ENCODE peak calls at places on chromosomes 16 and 17, in four cellular contexts. T is IMR-90, V is K562, S is H1. I is an unnamed sample.

GRCh38 chr17:16040710-16041251 is 41.2 kb downstream of the TTC19 start:
- DNase-seq in T (peak), S (no peak), V (no peak), I (no peak)

GRCh38 chr17:78974635-78975591 is 4.8 kb downstream of the LGALS3BP start:
- DNase-seq in S (no peak), T (peak), V (no peak), I (no peak)

GRCh38 chr17:59357219-59357699 is 25.8 kb downstream of the YPEL2 start:
- DNase-seq in T (no peak), S (no peak), V (no peak), I (no peak)

GRCh38 chr16:88650749-88651275 is at the start of gene CYBA:
- DNase-seq in T (peak), S (no peak), V (peak), I (peak)

GRCh38 chr17:28112199-28112995 is 69.9 kb downstream of the NLK start:
- DNase-seq in S (no peak), T (peak), V (no peak), I (no peak)

GRCh38 chr17:44793885-44794698 is 35.3 kb downstream of the ADAM11 start:
- DNase-seq in S (no peak), V (no peak), T (no peak), I (no peak)

GRCh38 chr16:30786936-30787612 is at the start of gene ZNF629:
- DNase-seq in V (peak), T (peak), S (no peak), I (no peak)

GRCh38 chr17:57599271-57600045 is 145.6 kb downstream of the CCDC182 start:
- DNase-seq in S (no peak), T (no peak), V (no peak), I (no peak)

GRCh38 chr16:51875834-51876725 is 670.9 kb downstream of the TOX3 start:
- DNase-seq in S (no peak), V (no peak), T (no peak), I (no peak)

GRCh38 chr16:525520-526180 is 1.9 kb upstream of the CAPN15 start:
- DNase-seq in T (peak), V (no peak), S (no peak), I (peak)

GRCh38 chr16:23855010-23855409 is 19.2 kb downstream of the PRKCB start:
- DNase-seq in V (no peak), S (no peak), T (no peak), I (no peak)

GRCh38 chr17:1946021-1946932 is 78.9 kb downstream of the RTN4RL1 start:
- DNase-seq in V (no peak), T (no peak), S (no peak), I (no peak)

GRCh38 chr16:81219151-81219550 is 19.3 kb upstream of the BCO1 start:
- DNase-seq in V (no peak), S (no peak), T (no peak), I (no peak)

GRCh38 chr17:29032798-29033197 is 10.1 kb upstream of the PIPOX start:
- DNase-seq in T (no peak), S (no peak), V (no peak), I (no peak)

GRCh38 chr17:62819511-62820221 is 11.6 kb upstream of the MARCHF10 start:
- DNase-seq in V (no peak), T (peak), S (no peak), I (no peak)

GRCh38 chr17:47703191-47703591 is 9.2 kb downstream of the TBKBP1 start:
- DNase-seq in V (no peak), T (no peak), S (no peak), I (no peak)

GRCh38 chr17:15398291-15398690 is 56.9 kb upstream of the TEKT3 start:
- DNase-seq in S (no peak), T (peak), V (no peak), I (no peak)

GRCh38 chr17:3557768-3558583 is at the start of gene TRPV3:
- DNase-seq in T (no peak), S (no peak), V (peak), I (peak)

GRCh38 chr17:5236871-5237540 is 2.3 kb upstream of the SCIMP start:
- DNase-seq in T (no peak), V (no peak), S (no peak), I (no peak)

GRCh38 chr17:79034931-79035485 is 11.0 kb downstream of the C1QTNF1 start:
- DNase-seq in V (no peak), T (no peak), S (no peak), I (no peak)

GRCh38 chr17:39605492-39606433 is 2.0 kb downstream of the NEUROD2 start:
- DNase-seq in T (no peak), V (no peak), S (no peak), I (no peak)

GRCh38 chr16:58510776-58511628 is 4.3 kb upstream of the SETD6 start:
- DNase-seq in T (no peak), S (no peak), V (no peak), I (no peak)

GRCh38 chr16:27291106-27291505 is 22.5 kb upstream of the NSMCE1 start:
- DNase-seq in V (no peak), T (no peak), S (no peak), I (no peak)

GRCh38 chr16:21104124-21104860 is 46.4 kb downstream of the DNAH3 start:
- DNase-seq in S (no peak), T (peak), V (no peak), I (no peak)

GRCh38 chr17:61481421-61481820 is 29.2 kb downstream of the TBX4 start:
- DNase-seq in T (no peak), S (no peak), V (no peak), I (no peak)

GRCh38 chr16:59593256-59593655 is 859.1 kb upstream of the GOT2 start:
- DNase-seq in S (no peak), V (no peak), T (peak), I (no peak)

GRCh38 chr16:88306860-88307545 is 75.8 kb upstream of the ZNF469 start:
- DNase-seq in T (peak), S (no peak), V (no peak), I (no peak)

GRCh38 chr17:61647044-61647443 is 56.0 kb upstream of the NACA2 start:
- DNase-seq in V (no peak), T (peak), S (no peak), I (no peak)

GRCh38 chr16:54586474-54587175 is 300.0 kb upstream of the IRX3 start:
- DNase-seq in T (no peak), S (no peak), V (no peak), I (no peak)

GRCh38 chr17:28675485-28675884 is 13.5 kb downstream of the SUPT6H start:
- DNase-seq in V (no peak), T (peak), S (no peak), I (no peak)

GRCh38 chr17:33687831-33688230 is 394.7 kb upstream of the ASIC2 start:
- DNase-seq in T (no peak), S (no peak), V (no peak), I (no peak)

GRCh38 chr16:88746511-88746910 is 38.5 kb downstream of the PIEZO1 start:
- DNase-seq in T (no peak), V (no peak), S (no peak), I (no peak)

GRCh38 chr16:23424292-23424958 is 28.6 kb downstream of the COG7 start:
- DNase-seq in V (no peak), T (peak), S (no peak), I (no peak)

GRCh38 chr16:60902114-60902513 is 1134.1 kb downstream of the CDH8 start:
- DNase-seq in T (no peak), S (no peak), V (no peak), I (no peak)

GRCh38 chr17:36937001-36937960 is at the start of gene LHX1:
- DNase-seq in V (no peak), T (no peak), S (no peak), I (no peak)

GRCh38 chr17:40951011-40951622 is 13.7 kb upstream of the KRT23 start:
- DNase-seq in T (no peak), S (no peak), V (no peak), I (no peak)

GRCh38 chr16:21590287-21590686 is 9.1 kb upstream of the METTL9 start:
- DNase-seq in T (no peak), V (no peak), S (no peak), I (no peak)

GRCh38 chr16:66940236-66940635 is 4.9 kb downstream of the CES2 start:
- DNase-seq in V (no peak), S (no peak), T (no peak), I (no peak)

DNA sequence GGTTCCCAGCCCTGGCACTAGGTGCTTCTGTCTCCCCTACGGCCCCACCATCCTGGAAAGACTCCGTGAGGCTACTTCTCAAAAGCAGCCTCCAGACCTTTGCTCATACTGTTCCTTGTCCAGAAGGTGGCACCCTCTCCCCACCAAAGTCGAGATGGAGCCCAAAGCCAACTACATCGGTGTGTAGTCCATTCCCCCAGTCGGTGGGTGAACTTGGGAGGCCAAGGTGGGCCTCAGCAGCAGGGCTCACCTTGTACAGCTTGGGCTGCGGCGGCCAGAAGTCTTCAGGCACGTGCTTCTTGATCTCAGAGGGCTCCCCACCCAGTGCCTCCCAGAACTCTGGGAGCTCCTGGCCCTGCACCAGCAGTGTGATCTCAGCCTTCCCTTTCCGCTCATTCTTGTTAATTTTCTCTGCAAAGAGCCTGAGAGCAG is 10.2 kb downstream of the FLII start:
- DNase-seq in T (peak), V (peak), S (no peak), I (no peak)
- TF ChIP-seq CHD1 in T (no peak), V (no peak), S (no peak), I (no peak)

GRCh38 chr16:77569406-77569805 is 134.6 kb upstream of the ADAMTS18 start:
- DNase-seq in T (no peak), S (no peak), V (no peak), I (no peak)
- TF ChIP-seq CHD1 in T (no peak), S (no peak), V (no peak), I (no peak)

GRCh38 chr16:47729701-47730100 is 268.6 kb downstream of the PHKB start:
- DNase-seq in S (no peak), V (no peak), T (no peak), I (no peak)

GRCh38 chr16:47732122-47732805 is 271.1 kb downstream of the PHKB start:
- DNase-seq in S (peak), V (no peak), T (peak), I (no peak)

GRCh38 chr16:47732806-47733150 is 271.6 kb downstream of the PHKB start:
- DNase-seq in S (no peak), T (peak), V (no peak), I (no peak)

GRCh38 chr16:47728229-47728628 is 267.1 kb downstream of the PHKB start:
- DNase-seq in S (no peak), V (no peak), T (no peak), I (no peak)

GRCh38 chr16:47731252-47731651 is 270.1 kb downstream of the PHKB start:
- DNase-seq in T (peak), S (no peak), V (no peak), I (no peak)
- TF ChIP-seq CHD1 in T (no peak), S (no peak), V (no peak), I (no peak)

GRCh38 chr17:42016411-42016831 is 818 bp downstream of the DNAJC7 start:
- DNase-seq in S (no peak), V (peak), T (peak), I (no peak)
- TF ChIP-seq CHD1 in S (no peak), V (no peak), T (no peak), I (no peak)

GRCh38 chr17:53749178-53749577 is 73.5 kb upstream of the KIF2B start:
- DNase-seq in S (peak), V (peak), T (no peak), I (no peak)
- TF ChIP-seq CHD1 in S (no peak), V (no peak), T (no peak), I (no peak)

GRCh38 chr16:56787185-56787584 is 57.3 kb downstream of the NUP93 start:
- DNase-seq in V (no peak), S (no peak), T (no peak), I (no peak)

GRCh38 chr16:56781565-56781964 is 51.6 kb downstream of the NUP93 start:
- DNase-seq in V (no peak), S (no peak), T (no peak), I (no peak)

GRCh38 chr16:56780646-56781045 is 50.7 kb downstream of the NUP93 start:
- DNase-seq in S (no peak), V (no peak), T (no peak), I (no peak)

GRCh38 chr16:56779956-56780355 is 50.0 kb downstream of the NUP93 start:
- DNase-seq in S (no peak), V (no peak), T (no peak), I (no peak)

DNA sequence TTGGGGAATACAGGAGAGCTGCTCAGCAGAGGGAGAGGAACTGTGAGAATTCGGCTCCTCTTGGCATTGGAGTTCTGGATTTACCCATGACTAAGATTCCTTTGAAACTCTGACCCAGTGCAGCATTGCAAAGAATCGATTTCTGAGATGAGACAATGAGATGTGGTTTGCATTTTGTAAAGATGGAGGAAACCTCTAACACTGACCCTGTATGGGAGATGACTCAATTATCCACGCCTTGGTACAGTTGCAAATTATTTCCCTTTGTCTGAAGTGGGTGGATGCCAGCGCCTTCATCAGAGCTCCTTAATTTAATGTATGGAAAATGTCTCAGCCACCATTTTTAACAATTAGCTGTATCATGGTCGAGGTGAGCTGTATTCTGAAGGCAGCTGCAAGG is 53.4 kb downstream of the NUP93 start:
- DNase-seq in T (no peak), S (no peak), V (no peak), I (no peak)
- TF ChIP-seq CHD1 in T (no peak), S (no peak), V (no peak), I (no peak)

DNA sequence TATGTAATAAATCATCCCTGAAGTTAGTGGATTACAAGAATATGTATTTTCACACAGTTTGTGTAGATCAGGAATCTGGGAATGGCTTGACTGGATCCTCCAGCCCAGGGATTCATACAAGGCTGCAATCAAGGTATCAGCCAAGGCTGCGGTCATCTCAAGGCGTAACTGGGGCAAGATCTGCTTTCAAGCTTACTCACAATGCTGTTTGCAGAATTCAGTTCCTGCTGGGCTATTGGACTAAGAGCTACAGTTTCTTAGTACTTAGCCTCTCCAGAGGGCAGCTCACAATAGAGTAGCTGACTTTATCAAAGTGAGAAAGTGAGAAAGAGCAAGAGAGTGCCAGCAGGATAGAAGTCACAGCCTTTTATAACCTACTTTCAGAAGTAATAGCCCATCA is 211.0 kb downstream of the MAP2K6 start:
- DNase-seq in S (no peak), T (no peak), V (no peak), I (no peak)
- TF ChIP-seq CHD1 in S (no peak), T (no peak), V (no peak), I (no peak)

I was measured in GM12878.